ENCODE peak calls at places on chromosomes 7 and 10, in six cellular contexts. N is neuronal stem cell, I is IMR-90, A is mesenchymal stem cell, R is H9, O is H1. B is an unnamed sample. For H3K27me3, the result is how much of the 10 kb centered on the place peaks cover.

GRCh38 chr10:44662002-44662401 is 249.1 kb upstream of the TMEM72 start:
- DNase-seq in N (no peak), I (peak), A (peak), R (no peak), O (no peak), B (no peak)

GRCh38 chr7:137343483-137343841 is at the start of gene PTN:
- DNase-seq in N (peak), I (peak), A (peak), R (peak), O (peak), B (peak)

GRCh38 chr7:106110885-106111670 is 1.0 kb downstream of the SYPL1 start:
- DNase-seq in N (no peak), I (no peak), A (peak), R (no peak), O (no peak), B (no peak)

GRCh38 chr7:99820408-99821027 is 7.3 kb upstream of the CYP3A43 start:
- DNase-seq in N (no peak), I (no peak), A (no peak), R (no peak), O (peak), B (no peak)

GRCh38 chr7:19491821-19492452 is 216.9 kb downstream of the POLR1F start:
- DNase-seq in N (no peak), I (peak), A (peak), R (no peak), O (no peak), B (peak)

GRCh38 chr7:133613250-133613649 is 360.4 kb downstream of the EXOC4 start:
- DNase-seq in N (no peak), I (no peak), A (no peak), R (no peak), O (no peak), B (no peak)

GRCh38 chr7:85172530-85172941 is 14.3 kb downstream of the SEMA3D start:
- DNase-seq in N (no peak), I (peak), A (peak), R (no peak), O (no peak), B (no peak)

GRCh38 chr10:110368002-110368401 is 63.3 kb upstream of the SMNDC1 start:
- DNase-seq in N (no peak), I (peak), A (peak), R (no peak), O (no peak), B (no peak)

GRCh38 chr10:16933799-16934198 is 116.6 kb upstream of the RSU1 start:
- DNase-seq in N (no peak), I (no peak), A (peak), R (no peak), O (no peak), B (peak)

GRCh38 chr10:29811751-29812427 is 177.1 kb upstream of the SVIL start:
- DNase-seq in N (no peak), I (peak), A (peak), R (no peak), O (no peak), B (no peak)

GRCh38 chr10:71747808-71748523 is 25.4 kb downstream of the VSIR start:
- DNase-seq in N (no peak), I (no peak), A (no peak), R (no peak), O (no peak), B (no peak)

GRCh38 chr10:132405463-132405991 is 8.5 kb downstream of the PWWP2B start:
- DNase-seq in N (no peak), I (no peak), A (no peak), R (peak), O (no peak), B (no peak)
- H4K8ac ChIP-seq in N (no peak), I (no peak), A (peak), R (no peak), O (peak), B (peak)

DNA sequence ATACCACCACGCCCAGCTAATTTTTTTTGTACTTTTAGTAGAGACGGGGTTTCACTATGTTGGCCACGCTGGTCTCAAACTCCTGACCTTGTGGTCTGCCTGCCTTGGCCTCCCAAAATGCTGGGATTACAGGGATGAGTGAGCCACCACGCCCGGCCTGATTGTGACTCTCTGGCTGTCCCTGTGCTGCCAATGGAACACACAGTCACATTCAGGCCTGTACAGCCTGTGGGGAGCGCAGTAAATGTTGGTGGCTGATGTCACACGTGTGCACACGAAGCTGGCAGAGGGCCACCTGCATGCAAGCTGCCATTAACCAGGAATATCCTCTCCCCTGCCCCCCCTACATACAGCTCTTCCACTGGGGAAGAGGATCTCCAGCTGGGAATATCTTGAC is 22.1 kb downstream of the POLL start:
- DNase-seq in N (no peak), I (no peak), A (no peak), R (peak), O (no peak), B (no peak)
- H3K27me3 ChIP-seq in N (under half), I (under half), A (half or more), R (under half), O (under half), B (under half)

GRCh38 chr10:91140995-91141549 is 79.4 kb upstream of the PCGF5 start:
- DNase-seq in N (no peak), I (no peak), A (no peak), R (no peak), O (no peak), B (no peak)
- H4K91ac ChIP-seq in N (no peak), I (no peak), A (no peak), R (no peak), O (no peak), B (no peak)

DNA sequence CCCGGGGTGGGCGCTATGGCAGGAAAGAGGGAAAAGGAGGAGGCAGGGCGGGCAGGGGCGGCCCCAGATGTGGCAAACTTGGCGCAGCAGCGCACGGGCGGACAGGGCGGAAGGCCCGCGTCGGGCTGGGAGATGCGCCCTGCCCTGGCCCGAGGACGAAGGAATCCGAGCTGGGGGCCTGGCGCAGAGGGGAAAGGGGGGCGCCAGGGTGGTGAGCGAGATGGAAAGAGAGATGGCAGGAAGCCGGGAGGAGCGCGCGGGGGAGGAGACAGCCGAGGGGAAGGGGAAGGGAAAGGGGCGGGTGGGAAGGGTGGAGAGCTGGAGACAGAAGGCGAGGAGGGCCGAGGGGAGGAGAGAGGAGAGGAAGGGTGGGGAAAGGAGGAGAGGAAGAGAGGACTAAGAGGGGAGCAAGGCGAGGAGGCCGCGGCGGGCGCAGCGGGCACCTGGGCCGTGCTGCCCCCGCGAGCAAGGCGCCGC is at the start of gene MARVELD1:
- DNase-seq in N (peak), I (peak), A (peak), R (peak), O (peak), B (no peak)
- H4K8ac ChIP-seq in N (peak), I (peak), A (peak), R (no peak), O (peak), B (peak)

GRCh38 chr10:117544729-117545140 is 2.2 kb downstream of the EMX2 start:
- DNase-seq in N (no peak), I (no peak), A (no peak), R (peak), O (no peak), B (no peak)
- H3K27me3 ChIP-seq in N (half or more), I (half or more), A (under half), R (half or more), O (half or more), B (half or more)

DNA sequence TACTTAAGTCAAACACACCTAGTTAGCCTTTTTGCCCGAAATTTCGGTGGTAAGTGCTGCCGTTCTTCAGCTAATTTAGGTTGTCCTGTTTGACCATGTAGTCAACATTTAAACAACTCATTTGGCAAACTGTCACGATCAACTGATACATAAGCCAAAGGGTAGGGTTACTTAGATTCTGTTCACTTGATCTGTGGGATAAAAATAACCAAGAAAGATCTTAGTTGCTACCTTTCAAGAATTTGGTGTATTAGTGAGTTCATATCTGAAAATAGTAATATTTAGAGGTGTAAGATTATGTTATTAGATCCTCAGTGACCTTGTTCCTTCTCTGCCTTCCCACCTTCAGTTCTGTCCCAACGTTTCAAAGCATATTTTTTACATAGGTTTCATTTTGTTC is 2.0 kb downstream of the TNKS2 start:
- DNase-seq in N (no peak), I (no peak), A (no peak), R (no peak), O (no peak), B (no peak)
- H4K91ac ChIP-seq in N (no peak), I (no peak), A (no peak), R (no peak), O (no peak), B (no peak)

GRCh38 chr7:55127622-55128081 is 108.8 kb downstream of the EGFR start:
- DNase-seq in N (no peak), I (peak), A (peak), R (no peak), O (no peak), B (no peak)
- H4K8ac ChIP-seq in N (no peak), I (peak), A (peak), R (no peak), O (no peak), B (no peak)